ENCODE peak calls at places on chromosomes 1 and 21, in four cellular contexts. Z is brain microvascular endothelial cell; X is neural crest cell; H is stimulated activated CD4-positive, alpha-beta T cell treated with anti-CD3 and anti-CD28 coated beads, Interleukin-2, amount 100 ng/mL, for 48 hours. S is an unnamed sample.

GRCh38 chr1:115069626-115070308 is 19.5 kb downstream of the TSPAN2 start:
- DNase-seq in X (no peak), H (no peak), Z (peak), S (no peak)

GRCh38 chr1:29239142-29239541 is 2.8 kb downstream of the PTPRU start:
- DNase-seq in H (no peak), X (no peak), Z (no peak), S (no peak)

GRCh38 chr1:226001852-226002666 is 2.9 kb upstream of the SDE2 start:
- DNase-seq in H (peak), X (no peak), Z (peak), S (peak)

GRCh38 chr21:43880111-43880985 is 15.3 kb downstream of the AGPAT3 start:
- DNase-seq in Z (peak), H (no peak), X (no peak), S (no peak)

GRCh38 chr21:32311621-32312020 is 13.0 kb downstream of the MRAP start:
- DNase-seq in Z (no peak), H (no peak), X (no peak), S (no peak)

GRCh38 chr21:15562748-15563147 is 167.0 kb upstream of the USP25 start:
- DNase-seq in Z (no peak), X (no peak), H (no peak), S (no peak)

GRCh38 chr1:178516110-178516509 is 3.2 kb downstream of the TEX35 start:
- DNase-seq in Z (no peak), H (no peak), X (no peak), S (no peak)

GRCh38 chr1:170355267-170355801 is 176.6 kb upstream of the GORAB start:
- DNase-seq in X (no peak), H (no peak), Z (no peak), S (no peak)

GRCh38 chr1:25451903-25452302 is 21.2 kb downstream of the MACO1 start:
- DNase-seq in H (no peak), Z (no peak), X (no peak), S (no peak)

GRCh38 chr1:94544706-94545490 is 3.3 kb upstream of the F3 start:
- DNase-seq in X (no peak), Z (peak), H (no peak), S (peak)

GRCh38 chr1:12052008-12052573 is 11.0 kb upstream of the TNFRSF8 start:
- DNase-seq in X (no peak), H (no peak), Z (peak), S (no peak)

GRCh38 chr1:183812686-183813569 is 8.0 kb downstream of the RGL1 start:
- DNase-seq in Z (peak), X (no peak), H (no peak), S (no peak)

GRCh38 chr1:6622396-6623152 is 2.1 kb upstream of the THAP3 start:
- DNase-seq in Z (no peak), X (no peak), H (no peak), S (no peak)

GRCh38 chr1:201713093-201713810 is 115.7 kb upstream of the IPO9 start:
- DNase-seq in H (no peak), Z (peak), X (no peak), S (no peak)

GRCh38 chr1:157360021-157360390 is 192.3 kb downstream of the FCRL5 start:
- DNase-seq in H (no peak), X (no peak), Z (no peak), S (no peak)

S was measured in CMK.